ENCODE peak calls at places on chromosomes 2 and 18, in eight cellular contexts. P is kidney epithelial cell, J is HFF-Myc, M is GM12864, R is IMR-90, A is upper lobe of right lung, Z is kidney, C is OCI-LY7. Q is an unnamed sample.

GRCh38 chr18:12694032-12694431 is 8.5 kb downstream of the CEP76 start:
- DNase-seq in P (no peak), J (no peak), M (no peak), R (no peak), A (no peak), Z (no peak), C (no peak), Q (no peak)

GRCh38 chr18:22641973-22642372 is 224.3 kb upstream of the CTAGE1 start:
- DNase-seq in P (no peak), J (no peak), M (no peak), R (no peak), A (no peak), Z (no peak), C (no peak), Q (no peak)

GRCh38 chr2:238100049-238100820 is at the start of gene ESPNL:
- DNase-seq in P (no peak), J (no peak), M (no peak), R (no peak), A (peak; percentile 62), Z (peak; percentile 64), C (no peak), Q (no peak)

GRCh38 chr2:16161085-16161565 is 220.8 kb downstream of the MYCN start:
- DNase-seq in P (no peak), J (no peak), M (no peak), R (no peak), A (no peak), Z (no peak), C (no peak), Q (no peak)

GRCh38 chr2:172955587-172955986 is 120.1 kb upstream of the MAP3K20 start:
- DNase-seq in P (no peak), J (no peak), M (no peak), R (no peak), A (no peak), Z (no peak), C (no peak), Q (no peak)

GRCh38 chr2:236858661-236859060 is 227.0 kb upstream of the COPS8 start:
- DNase-seq in P (no peak), J (no peak), M (no peak), R (peak; percentile 4), A (no peak), Z (no peak), C (no peak), Q (no peak)

GRCh38 chr2:240213226-240213475 is 72.7 kb upstream of the OTOS start:
- DNase-seq in P (no peak), J (no peak), M (no peak), R (no peak), A (peak; percentile 82), Z (no peak), C (no peak), Q (no peak)

GRCh38 chr2:238985036-238985729 is 137.3 kb downstream of the TWIST2 start:
- DNase-seq in P (no peak), J (no peak), M (no peak), R (no peak), A (no peak), Z (no peak), C (no peak), Q (no peak)

GRCh38 chr2:237478095-237478494 is 9.0 kb upstream of the MLPH start:
- DNase-seq in P (no peak), J (no peak), M (no peak), R (no peak), A (no peak), Z (no peak), C (no peak), Q (no peak)

GRCh38 chr2:11248-11941 is 34.9 kb downstream of the FAM110C start:
- DNase-seq in P (no peak), J (no peak), M (no peak), R (peak; percentile 22), A (peak; percentile 89), Z (peak; percentile 88), C (peak; percentile 50), Q (no peak)
- H3K4me3 ChIP-seq in P (no peak overlapping the region), J (no peak overlapping the region), M (no peak overlapping the region), R (no peak overlapping the region), A (no peak overlapping the region), Z (no peak overlapping the region), C (no peak overlapping the region), Q (no peak overlapping the region)

GRCh38 chr2:33032245-33032644 is 85.5 kb downstream of the LTBP1 start:
- DNase-seq in P (no peak), J (no peak), M (no peak), R (no peak), A (no peak), Z (no peak), C (no peak), Q (no peak)

GRCh38 chr2:33033524-33034150 is 86.9 kb downstream of the LTBP1 start:
- DNase-seq in P (no peak), J (no peak), M (no peak), R (peak; percentile 66), A (no peak), Z (no peak), C (peak; percentile 69), Q (no peak)

GRCh38 chr2:33038799-33039198 is 92.0 kb downstream of the LTBP1 start:
- DNase-seq in P (no peak), J (no peak), M (no peak), R (no peak), A (no peak), Z (no peak), C (peak; percentile 52), Q (no peak)

GRCh38 chr2:33038230-33038629 is 91.5 kb downstream of the LTBP1 start:
- DNase-seq in P (no peak), J (no peak), M (no peak), R (no peak), A (no peak), Z (no peak), C (no peak), Q (no peak)

DNA sequence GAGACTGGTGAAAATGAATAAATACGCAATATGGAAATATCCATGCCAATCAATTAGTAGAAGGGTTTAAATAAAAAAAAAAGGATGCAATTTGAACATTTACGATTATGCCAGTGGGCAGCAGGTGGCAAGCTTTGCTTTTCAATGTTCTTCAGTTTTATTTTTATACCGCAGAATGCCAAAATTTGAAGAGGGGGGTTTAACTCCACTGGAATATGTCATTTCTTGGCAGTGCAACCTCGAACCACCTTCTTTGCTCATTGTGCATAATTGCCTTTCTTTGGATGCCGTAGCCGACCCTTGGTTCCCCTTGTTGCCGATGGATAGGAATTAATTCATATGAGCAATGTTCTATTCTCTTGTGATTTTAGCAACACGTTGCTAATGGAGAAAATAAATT is 88.0 kb downstream of the LTBP1 start:
- DNase-seq in P (no peak), J (no peak), M (no peak), R (no peak), A (no peak), Z (no peak), C (no peak), Q (no peak)
- TF ChIP-seq CTCF in P (peak; percentile 20), J (peak; percentile 41), M (peak; percentile 2), R (peak; percentile 38), A (peak; percentile 40), Z (peak; percentile 25), C (peak; percentile 63), Q (peak; percentile 39)

DNA sequence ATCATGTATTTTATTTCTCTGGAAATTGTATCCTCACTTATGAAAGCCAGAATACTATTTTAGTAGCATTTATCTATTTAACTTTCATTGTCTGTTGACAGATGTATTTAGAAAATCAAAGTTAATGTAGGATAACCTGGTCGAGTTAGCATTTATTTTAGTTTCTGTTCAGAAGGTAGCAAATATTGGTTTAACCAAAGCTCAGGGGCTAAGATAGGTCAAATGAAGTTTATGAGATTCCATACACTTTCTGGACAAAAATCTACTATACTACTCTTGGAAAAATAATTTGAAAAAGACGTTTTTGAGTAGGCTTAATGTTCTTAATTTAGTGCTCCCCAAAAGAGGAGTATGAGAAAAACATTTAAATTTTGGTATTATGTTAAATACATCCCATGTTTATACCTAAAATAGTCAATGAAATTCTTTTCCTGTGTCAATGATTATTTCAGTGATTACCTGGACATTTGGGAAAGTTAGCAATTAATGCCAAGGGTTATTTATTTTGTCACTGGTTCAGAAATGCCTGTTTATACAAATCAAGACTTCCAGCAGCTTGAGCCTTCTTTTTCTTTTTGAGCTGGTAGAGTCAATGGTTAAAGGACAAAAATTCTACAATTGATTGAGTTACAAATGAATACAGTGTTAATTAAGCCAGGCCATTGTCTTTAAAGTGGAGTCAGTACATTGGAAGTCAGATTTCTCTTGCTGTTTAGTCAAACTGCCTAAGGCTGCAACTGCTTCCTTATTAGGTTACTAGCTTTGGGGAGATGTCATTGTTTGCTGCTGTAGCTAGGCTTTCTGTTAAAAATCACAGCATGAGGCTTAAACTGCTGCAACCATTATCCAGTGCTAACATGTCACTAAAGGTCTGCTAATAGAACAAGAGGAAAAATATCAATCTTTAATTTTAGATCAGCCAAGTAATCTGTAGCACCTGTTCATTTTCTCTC is 182.3 kb downstream of the CAMKMT start:
- DNase-seq in P (peak; percentile 28), J (no peak), M (no peak), R (no peak), A (no peak), Z (no peak), C (no peak), Q (no peak)
- H3K4me3 ChIP-seq in P (no peak overlapping the region), J (no peak overlapping the region), M (no peak overlapping the region), R (no peak overlapping the region), A (no peak overlapping the region), Z (no peak overlapping the region), C (no peak overlapping the region), Q (no peak overlapping the region)

GRCh38 chr2:217755027-217755756 is 247.6 kb downstream of the TNS1 start:
- DNase-seq in P (no peak), J (no peak), M (no peak), R (no peak), A (no peak), Z (no peak), C (no peak), Q (no peak)

GRCh38 chr2:217759991-217760390 is 242.8 kb downstream of the TNS1 start:
- DNase-seq in P (no peak), J (no peak), M (no peak), R (no peak), A (no peak), Z (no peak), C (no peak), Q (no peak)

GRCh38 chr2:217757108-217757463 is 245.7 kb downstream of the TNS1 start:
- DNase-seq in P (no peak), J (no peak), M (no peak), R (no peak), A (no peak), Z (no peak), C (no peak), Q (no peak)

GRCh38 chr2:217753460-217754200 is 249.2 kb downstream of the TNS1 start:
- DNase-seq in P (no peak), J (no peak), M (no peak), R (peak; percentile 71), A (no peak), Z (no peak), C (no peak), Q (no peak)

DNA sequence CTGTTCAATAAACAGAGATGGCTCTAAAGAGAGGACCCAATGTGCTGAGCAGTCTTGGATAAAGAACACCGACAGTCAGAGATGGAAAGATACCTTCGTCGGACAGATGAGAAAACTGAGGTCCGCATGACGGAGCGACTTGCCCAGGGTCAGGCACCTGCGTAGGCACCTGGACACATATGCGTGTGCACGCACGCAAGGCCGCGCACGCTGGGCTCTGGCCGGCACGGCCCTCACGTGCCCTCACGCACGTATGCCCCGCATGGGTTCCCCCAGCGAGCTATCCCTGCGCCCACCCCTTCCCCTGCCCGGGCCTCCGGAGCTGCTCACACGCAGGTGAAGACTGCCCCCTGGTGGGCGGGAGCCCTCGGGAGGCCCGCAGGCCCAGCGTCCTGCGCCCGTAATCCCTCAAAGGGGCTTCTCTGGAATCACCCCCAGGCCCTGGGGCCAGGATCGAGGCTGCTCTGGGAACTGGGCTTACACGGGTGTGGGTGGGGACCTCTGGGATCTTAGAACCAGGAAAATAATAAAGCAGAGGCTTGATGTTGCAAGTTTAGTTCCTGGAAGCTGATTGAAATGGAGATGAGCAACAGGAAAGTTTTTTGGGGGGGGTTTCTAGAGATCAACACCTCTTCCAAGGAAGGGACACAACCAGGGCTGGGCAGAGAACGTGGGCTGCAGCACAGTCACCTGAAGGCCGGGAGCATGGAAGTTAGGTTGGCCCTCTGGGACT is 246.3 kb downstream of the TNS1 start:
- DNase-seq in P (no peak), J (no peak), M (no peak), R (peak; percentile 64), A (peak; percentile 85), Z (peak; percentile 91), C (peak; percentile 34), Q (no peak)
- TF ChIP-seq CTCF in P (peak; percentile 91), J (peak; percentile 95), M (peak; percentile 84), R (peak; percentile 78), A (peak; percentile 90), Z (peak; percentile 61), C (peak; percentile 82), Q (peak; percentile 93)

Q was measured in AG04449.